ENCODE peak calls at places on chromosomes 3 and 15, in nine cellular contexts. One of them, this sample, is unnamed.

GRCh38 chr15:63818191-63818590 is 15.6 kb downstream of the HERC1 start:
- DNase-seq in HT1080: no peak
- DNase-seq in neural progenitor cell: peak
- DNase-seq in T-cell: no peak
- DNase-seq in GM10248: no peak
- DNase-seq in myocyte: no peak
- DNase-seq in NCI-H1092 treated with DMSO at 0.1 percent for 48 hours: no peak
- DNase-seq in activated gamma-delta T cell treated with Interleukin-2 at 50 U/mL for 16 hours: no peak
- DNase-seq in activated CD8-positive, alpha-beta T cell treated with anti-CD3 and anti-CD28 coated beads for 36 hours: no peak
- DNase-seq in this sample: no peak

GRCh38 chr15:99015677-99016568 is 8.3 kb upstream of the PGPEP1L start:
- DNase-seq in myocyte: no peak
- DNase-seq in activated CD8-positive, alpha-beta T cell treated with anti-CD3 and anti-CD28 coated beads for 36 hours: no peak
- DNase-seq in T-cell: no peak
- DNase-seq in GM10248: no peak
- DNase-seq in NCI-H1092 treated with DMSO at 0.1 percent for 48 hours: no peak
- DNase-seq in HT1080: no peak
- DNase-seq in activated gamma-delta T cell treated with Interleukin-2 at 50 U/mL for 16 hours: no peak
- DNase-seq in neural progenitor cell: peak
- DNase-seq in this sample: no peak

GRCh38 chr15:97728791-97729190 is 231.7 kb upstream of the ARRDC4 start:
- DNase-seq in activated gamma-delta T cell treated with Interleukin-2 at 50 U/mL for 16 hours: no peak
- DNase-seq in activated CD8-positive, alpha-beta T cell treated with anti-CD3 and anti-CD28 coated beads for 36 hours: no peak
- DNase-seq in GM10248: no peak
- DNase-seq in myocyte: no peak
- DNase-seq in T-cell: no peak
- DNase-seq in HT1080: no peak
- DNase-seq in NCI-H1092 treated with DMSO at 0.1 percent for 48 hours: no peak
- DNase-seq in neural progenitor cell: peak
- DNase-seq in this sample: peak

GRCh38 chr3:13798401-13798800 is 81.5 kb downstream of the WNT7A start:
- DNase-seq in HT1080: no peak
- DNase-seq in activated gamma-delta T cell treated with Interleukin-2 at 50 U/mL for 16 hours: no peak
- DNase-seq in GM10248: no peak
- DNase-seq in T-cell: no peak
- DNase-seq in neural progenitor cell: no peak
- DNase-seq in NCI-H1092 treated with DMSO at 0.1 percent for 48 hours: no peak
- DNase-seq in myocyte: no peak
- DNase-seq in activated CD8-positive, alpha-beta T cell treated with anti-CD3 and anti-CD28 coated beads for 36 hours: no peak
- DNase-seq in this sample: no peak

GRCh38 chr3:128549283-128550112 is 56.5 kb upstream of the GATA2 start:
- DNase-seq in activated CD8-positive, alpha-beta T cell treated with anti-CD3 and anti-CD28 coated beads for 36 hours: no peak
- DNase-seq in NCI-H1092 treated with DMSO at 0.1 percent for 48 hours: no peak
- DNase-seq in myocyte: peak
- DNase-seq in activated gamma-delta T cell treated with Interleukin-2 at 50 U/mL for 16 hours: no peak
- DNase-seq in HT1080: peak
- DNase-seq in GM10248: no peak
- DNase-seq in neural progenitor cell: no peak
- DNase-seq in T-cell: no peak
- DNase-seq in this sample: peak

GRCh38 chr3:182165234-182165633 is 453.5 kb downstream of the SOX2 start:
- DNase-seq in T-cell: no peak
- DNase-seq in NCI-H1092 treated with DMSO at 0.1 percent for 48 hours: no peak
- DNase-seq in myocyte: no peak
- DNase-seq in neural progenitor cell: no peak
- DNase-seq in GM10248: no peak
- DNase-seq in HT1080: peak
- DNase-seq in activated CD8-positive, alpha-beta T cell treated with anti-CD3 and anti-CD28 coated beads for 36 hours: no peak
- DNase-seq in activated gamma-delta T cell treated with Interleukin-2 at 50 U/mL for 16 hours: no peak
- DNase-seq in this sample: no peak

GRCh38 chr15:36497903-36498302 is 81.5 kb upstream of the CDIN1 start:
- DNase-seq in myocyte: no peak
- DNase-seq in GM10248: no peak
- DNase-seq in activated gamma-delta T cell treated with Interleukin-2 at 50 U/mL for 16 hours: no peak
- DNase-seq in NCI-H1092 treated with DMSO at 0.1 percent for 48 hours: no peak
- DNase-seq in T-cell: no peak
- DNase-seq in HT1080: no peak
- DNase-seq in activated CD8-positive, alpha-beta T cell treated with anti-CD3 and anti-CD28 coated beads for 36 hours: no peak
- DNase-seq in neural progenitor cell: no peak
- DNase-seq in this sample: no peak

GRCh38 chr3:29901097-29901496 is 620.2 kb downstream of the RBMS3 start:
- DNase-seq in neural progenitor cell: no peak
- DNase-seq in GM10248: no peak
- DNase-seq in T-cell: no peak
- DNase-seq in activated CD8-positive, alpha-beta T cell treated with anti-CD3 and anti-CD28 coated beads for 36 hours: no peak
- DNase-seq in HT1080: no peak
- DNase-seq in myocyte: no peak
- DNase-seq in activated gamma-delta T cell treated with Interleukin-2 at 50 U/mL for 16 hours: no peak
- DNase-seq in NCI-H1092 treated with DMSO at 0.1 percent for 48 hours: no peak
- DNase-seq in this sample: no peak

GRCh38 chr3:124558898-124559649 is 171.2 kb upstream of the UMPS start:
- DNase-seq in HT1080: peak
- DNase-seq in NCI-H1092 treated with DMSO at 0.1 percent for 48 hours: peak
- DNase-seq in neural progenitor cell: no peak
- DNase-seq in T-cell: no peak
- DNase-seq in activated CD8-positive, alpha-beta T cell treated with anti-CD3 and anti-CD28 coated beads for 36 hours: no peak
- DNase-seq in activated gamma-delta T cell treated with Interleukin-2 at 50 U/mL for 16 hours: no peak
- DNase-seq in myocyte: peak
- DNase-seq in GM10248: no peak
- DNase-seq in this sample: peak

GRCh38 chr3:186315581-186316354 is 46.3 kb downstream of the DGKG start:
- DNase-seq in activated gamma-delta T cell treated with Interleukin-2 at 50 U/mL for 16 hours: no peak
- DNase-seq in GM10248: no peak
- DNase-seq in NCI-H1092 treated with DMSO at 0.1 percent for 48 hours: no peak
- DNase-seq in myocyte: peak
- DNase-seq in activated CD8-positive, alpha-beta T cell treated with anti-CD3 and anti-CD28 coated beads for 36 hours: no peak
- DNase-seq in neural progenitor cell: no peak
- DNase-seq in T-cell: no peak
- DNase-seq in HT1080: peak
- DNase-seq in this sample: no peak

GRCh38 chr15:74387141-74387541 is 19.7 kb upstream of the CYP11A1 start:
- DNase-seq in myocyte: no peak
- DNase-seq in NCI-H1092 treated with DMSO at 0.1 percent for 48 hours: no peak
- DNase-seq in GM10248: peak
- DNase-seq in neural progenitor cell: no peak
- DNase-seq in HT1080: no peak
- DNase-seq in T-cell: no peak
- DNase-seq in activated gamma-delta T cell treated with Interleukin-2 at 50 U/mL for 16 hours: no peak
- DNase-seq in activated CD8-positive, alpha-beta T cell treated with anti-CD3 and anti-CD28 coated beads for 36 hours: no peak
- DNase-seq in this sample: no peak

GRCh38 chr3:100045696-100046095 is 68.6 kb downstream of the FILIP1L start:
- DNase-seq in GM10248: no peak
- DNase-seq in myocyte: peak
- DNase-seq in activated CD8-positive, alpha-beta T cell treated with anti-CD3 and anti-CD28 coated beads for 36 hours: no peak
- DNase-seq in T-cell: no peak
- DNase-seq in HT1080: peak
- DNase-seq in activated gamma-delta T cell treated with Interleukin-2 at 50 U/mL for 16 hours: no peak
- DNase-seq in NCI-H1092 treated with DMSO at 0.1 percent for 48 hours: no peak
- DNase-seq in neural progenitor cell: peak
- DNase-seq in this sample: peak

GRCh38 chr3:121979734-121980449 is 42.2 kb downstream of the ILDR1 start:
- DNase-seq in T-cell: no peak
- DNase-seq in NCI-H1092 treated with DMSO at 0.1 percent for 48 hours: no peak
- DNase-seq in activated gamma-delta T cell treated with Interleukin-2 at 50 U/mL for 16 hours: no peak
- DNase-seq in myocyte: no peak
- DNase-seq in activated CD8-positive, alpha-beta T cell treated with anti-CD3 and anti-CD28 coated beads for 36 hours: no peak
- DNase-seq in GM10248: no peak
- DNase-seq in neural progenitor cell: no peak
- DNase-seq in HT1080: no peak
- DNase-seq in this sample: no peak

GRCh38 chr15:74274485-74275038 is 38.4 kb downstream of the CCDC33 start:
- DNase-seq in NCI-H1092 treated with DMSO at 0.1 percent for 48 hours: no peak
- DNase-seq in activated CD8-positive, alpha-beta T cell treated with anti-CD3 and anti-CD28 coated beads for 36 hours: no peak
- DNase-seq in myocyte: no peak
- DNase-seq in GM10248: no peak
- DNase-seq in activated gamma-delta T cell treated with Interleukin-2 at 50 U/mL for 16 hours: no peak
- DNase-seq in HT1080: no peak
- DNase-seq in neural progenitor cell: no peak
- DNase-seq in T-cell: no peak
- DNase-seq in this sample: no peak

GRCh38 chr15:85661859-85662258 is 132.9 kb downstream of the KLHL25 start:
- DNase-seq in activated CD8-positive, alpha-beta T cell treated with anti-CD3 and anti-CD28 coated beads for 36 hours: no peak
- DNase-seq in T-cell: no peak
- DNase-seq in GM10248: no peak
- DNase-seq in HT1080: no peak
- DNase-seq in activated gamma-delta T cell treated with Interleukin-2 at 50 U/mL for 16 hours: no peak
- DNase-seq in myocyte: no peak
- DNase-seq in NCI-H1092 treated with DMSO at 0.1 percent for 48 hours: no peak
- DNase-seq in neural progenitor cell: no peak
- DNase-seq in this sample: no peak